ENCODE peak calls at places on chromosome 3, in six cellular contexts. L is HCT116, I is H1, X is Panc1, M is K562, S is SK-N-SH. J is an unnamed sample.

GRCh38 chr3:107421170-107421792 is 44.0 kb downstream of the CCDC54 start:
- DNase-seq in L (peak; percentile 67), I (no peak), X (peak; percentile 54), M (peak; percentile 6), S (peak; percentile 50), J (peak; percentile 52)

GRCh38 chr3:62873672-62874397 is 1.4 kb downstream of the CADPS start:
- DNase-seq in L (no peak), I (peak; percentile 90), X (no peak), M (no peak), S (peak; percentile 81), J (no peak)

GRCh38 chr3:14581334-14582072 is 41.4 kb upstream of the GRIP2 start:
- DNase-seq in L (no peak), I (no peak), X (no peak), M (peak; percentile 55), S (no peak), J (no peak)

GRCh38 chr3:155101398-155101797 is 21.3 kb downstream of the MME start:
- DNase-seq in L (no peak), I (no peak), X (no peak), M (no peak), S (no peak), J (no peak)

GRCh38 chr3:27963519-27963918 is 241.4 kb upstream of the EOMES start:
- DNase-seq in L (no peak), I (no peak), X (no peak), M (no peak), S (no peak), J (no peak)

GRCh38 chr3:133124511-133124910 is 86.3 kb downstream of the TMEM108 start:
- DNase-seq in L (no peak), I (no peak), X (no peak), M (no peak), S (peak; percentile 58), J (no peak)

GRCh38 chr3:43691120-43692002 is 623 bp downstream of the ABHD5 start:
- DNase-seq in L (peak; percentile 68), I (peak; percentile 83), X (no peak), M (peak; percentile 77), S (peak; percentile 73), J (peak; percentile 30)

GRCh38 chr3:108486910-108487309 is 23.5 kb downstream of the MYH15 start:
- DNase-seq in L (no peak), I (no peak), X (no peak), M (no peak), S (peak; percentile 45), J (no peak)

GRCh38 chr3:126107960-126108688 is 24.2 kb upstream of the SLC41A3 start:
- DNase-seq in L (no peak), I (peak; percentile 22), X (no peak), M (no peak), S (no peak), J (no peak)

GRCh38 chr3:72274511-72275295 is 489.8 kb upstream of the PROK2 start:
- DNase-seq in L (no peak), I (no peak), X (no peak), M (no peak), S (no peak), J (no peak)

GRCh38 chr3:11648735-11649134 is 5.0 kb upstream of the VGLL4 start:
- DNase-seq in L (no peak), I (no peak), X (no peak), M (no peak), S (no peak), J (no peak)

GRCh38 chr3:6861331-6861988 is 545 bp downstream of the GRM7 start:
- DNase-seq in L (no peak), I (peak; percentile 79), X (no peak), M (no peak), S (peak; percentile 75), J (no peak)

GRCh38 chr3:144444061-144444460 is 472.4 kb downstream of the DIPK2A start:
- DNase-seq in L (no peak), I (no peak), X (no peak), M (no peak), S (no peak), J (no peak)

GRCh38 chr3:42780892-42781700 is 8.0 kb upstream of the CCDC13 start:
- DNase-seq in L (peak; percentile 54), I (no peak), X (no peak), M (peak; percentile 61), S (peak; percentile 70), J (peak; percentile 68)

GRCh38 chr3:107235923-107236315 is 141.3 kb upstream of the CCDC54 start:
- DNase-seq in L (peak; percentile 68), I (no peak), X (peak; percentile 68), M (peak; percentile 50), S (peak; percentile 75), J (peak; percentile 66)

GRCh38 chr3:34285465-34286188 is 487.2 kb downstream of the PDCD6IP start:
- DNase-seq in L (no peak), I (no peak), X (no peak), M (no peak), S (no peak), J (no peak)

GRCh38 chr3:113132571-113132996 is 78.8 kb upstream of the BOC start:
- DNase-seq in L (no peak), I (no peak), X (no peak), M (no peak), S (no peak), J (peak; percentile 1)

GRCh38 chr3:117018622-117019021 is 309.0 kb downstream of the TUSC7 start:
- DNase-seq in L (no peak), I (no peak), X (no peak), M (no peak), S (no peak), J (no peak)

GRCh38 chr3:117016359-117016758 is 306.8 kb downstream of the TUSC7 start:
- DNase-seq in L (no peak), I (no peak), X (no peak), M (no peak), S (no peak), J (no peak)

GRCh38 chr3:117017135-117017990 is 307.8 kb downstream of the TUSC7 start:
- DNase-seq in L (no peak), I (no peak), X (no peak), M (no peak), S (no peak), J (no peak)

DNA sequence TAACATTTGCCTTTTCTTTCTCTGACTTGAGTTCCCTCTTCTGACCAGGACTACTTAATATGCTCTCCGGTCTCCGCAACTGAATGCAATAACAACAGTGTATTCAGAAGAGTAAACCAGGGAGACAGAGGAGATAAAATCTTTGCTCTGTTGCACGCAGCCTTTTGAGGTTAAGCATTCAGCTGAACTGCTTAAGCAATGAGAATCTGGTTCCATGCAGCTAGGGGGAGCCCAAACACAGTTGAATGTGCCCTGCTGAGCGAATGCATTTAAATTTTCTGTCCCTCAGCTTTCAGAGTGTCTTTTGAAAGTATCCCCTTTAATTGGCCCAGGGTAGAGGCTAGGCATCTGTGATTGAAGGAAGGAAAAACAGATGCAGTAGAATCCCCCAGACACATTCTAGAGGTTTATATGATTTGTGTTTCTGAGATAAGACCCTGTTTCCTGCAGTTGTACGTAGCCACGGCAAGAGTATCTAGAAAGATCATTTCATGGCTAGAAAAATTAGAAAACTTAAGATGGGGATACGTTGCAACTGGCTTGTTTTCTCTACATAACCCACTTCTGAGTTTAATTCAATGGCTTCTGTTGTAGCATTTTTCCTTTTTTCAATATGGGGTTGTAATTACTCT is 309.6 kb downstream of the TUSC7 start:
- DNase-seq in L (no peak), I (peak; percentile 67), X (peak; percentile 51), M (no peak), S (peak; percentile 60), J (peak; percentile 10)
- TF ChIP-seq SIN3A in L (no peak), I (no peak), X (no peak), M (no peak), S (peak; percentile 28), J (no peak)

GRCh38 chr3:30181546-30181945 is 424.9 kb upstream of the TGFBR2 start:
- DNase-seq in L (no peak), I (no peak), X (no peak), M (no peak), S (no peak), J (no peak)

GRCh38 chr3:30184102-30184810 is 422.1 kb upstream of the TGFBR2 start:
- DNase-seq in L (no peak), I (no peak), X (no peak), M (no peak), S (no peak), J (no peak)

GRCh38 chr3:30185872-30186271 is 420.5 kb upstream of the TGFBR2 start:
- DNase-seq in L (no peak), I (no peak), X (no peak), M (no peak), S (no peak), J (no peak)

GRCh38 chr3:30180305-30181275 is 425.8 kb upstream of the TGFBR2 start:
- DNase-seq in L (no peak), I (no peak), X (no peak), M (no peak), S (no peak), J (no peak)

GRCh38 chr3:30183421-30183820 is 423.0 kb upstream of the TGFBR2 start:
- DNase-seq in L (no peak), I (no peak), X (no peak), M (no peak), S (no peak), J (no peak)
- TF ChIP-seq SIN3A in L (no peak), I (no peak), X (no peak), M (no peak), S (no peak), J (no peak)

DNA sequence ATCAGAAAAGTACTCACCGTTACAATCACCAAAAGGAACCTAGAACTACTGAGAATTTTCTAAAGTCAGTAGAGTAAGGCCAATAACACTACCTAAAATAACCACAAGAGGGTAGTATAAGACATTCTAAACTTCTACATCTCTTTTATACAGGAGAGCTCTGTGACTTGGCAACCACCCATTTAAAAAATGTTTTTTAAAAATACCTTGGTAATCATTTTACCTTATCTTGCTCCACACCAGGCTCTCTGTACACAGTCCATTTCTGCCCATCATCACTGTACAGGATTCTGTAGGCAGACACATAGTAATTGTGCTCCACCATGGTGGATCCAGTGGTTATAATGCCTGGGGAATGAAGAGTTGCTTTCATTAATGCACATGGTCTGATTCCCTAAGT is 54.4 kb downstream of the ST3GAL6 start:
- DNase-seq in L (no peak), I (no peak), X (peak; percentile 33), M (peak; percentile 40), S (peak; percentile 39), J (peak; percentile 31)
- TF ChIP-seq SIN3A in L (no peak), I (no peak), X (no peak), M (no peak), S (no peak), J (no peak)

GRCh38 chr3:51708216-51708845 is 1.5 kb downstream of the GRM2 start:
- DNase-seq in L (no peak), I (no peak), X (no peak), M (no peak), S (no peak), J (no peak)

GRCh38 chr3:51711352-51712019 is 4.6 kb downstream of the GRM2 start:
- DNase-seq in L (no peak), I (no peak), X (no peak), M (no peak), S (peak; percentile 13), J (no peak)

GRCh38 chr3:51710631-51711351 is 3.9 kb downstream of the GRM2 start:
- DNase-seq in L (no peak), I (no peak), X (no peak), M (no peak), S (peak; percentile 47), J (no peak)

GRCh38 chr3:51709004-51709420 is 2.1 kb downstream of the GRM2 start:
- DNase-seq in L (no peak), I (no peak), X (no peak), M (no peak), S (peak; percentile 20), J (no peak)

DNA sequence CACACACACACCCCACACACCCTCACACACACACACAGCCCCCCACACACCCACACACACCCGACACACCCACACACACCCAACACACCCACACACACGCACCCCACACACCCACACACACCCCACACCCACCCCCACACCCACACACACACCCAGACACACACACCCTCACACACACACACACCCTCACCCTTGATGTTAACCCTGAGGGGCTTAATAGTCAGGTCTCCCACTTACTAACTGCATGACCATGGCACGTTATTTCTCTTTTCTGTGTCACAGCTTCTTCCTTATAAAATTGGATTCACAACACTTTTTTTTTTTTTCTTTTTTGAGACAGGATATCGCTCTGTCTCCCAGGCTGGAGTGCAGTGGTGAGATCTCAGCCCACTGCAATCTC is 2.8 kb downstream of the GRM2 start:
- DNase-seq in L (no peak), I (no peak), X (no peak), M (no peak), S (no peak), J (no peak)
- TF ChIP-seq SIN3A in L (no peak), I (no peak), X (no peak), M (no peak), S (no peak), J (no peak)

J was measured in HepG2.